ENCODE peak calls at places on chromosomes 12 and 14, in ten cellular contexts. C, P, K, R, I, T, O, J, L and U are unnamed samples.

GRCh38 chr14:32202941-32203882 is at the start of gene RNU6-8:
- DNase-seq in C (peak), P (peak), K (peak), R (peak), I (peak), T (peak), O (peak), J (peak), L (peak), U (peak)

GRCh38 chr14:39266589-39266870 is 32.8 kb downstream of the MIA2 start:
- DNase-seq in C (peak), P (peak), K (no peak), R (no peak), I (no peak), T (no peak), O (no peak), J (no peak), L (peak), U (peak)

GRCh38 chr14:69094481-69094880 is 58.4 kb downstream of the DCAF5 start:
- DNase-seq in C (no peak), P (no peak), K (no peak), R (no peak), I (no peak), T (no peak), O (no peak), J (no peak), L (no peak), U (no peak)

GRCh38 chr12:8038659-8039114 is 6.2 kb downstream of the FOXJ2 start:
- DNase-seq in C (peak), P (peak), K (peak), R (no peak), I (peak), T (no peak), O (peak), J (peak), L (no peak), U (peak)

GRCh38 chr12:24820872-24821271 is 128.0 kb downstream of the BCAT1 start:
- DNase-seq in C (no peak), P (no peak), K (no peak), R (peak), I (peak), T (no peak), O (no peak), J (no peak), L (no peak), U (no peak)

GRCh38 chr14:69204753-69205152 is 13.5 kb downstream of the EXD2 start:
- DNase-seq in C (no peak), P (no peak), K (no peak), R (no peak), I (no peak), T (peak), O (no peak), J (no peak), L (no peak), U (peak)

GRCh38 chr14:39766397-39767000 is 334.3 kb upstream of the FBXO33 start:
- DNase-seq in C (no peak), P (no peak), K (no peak), R (no peak), I (no peak), T (no peak), O (no peak), J (no peak), L (no peak), U (no peak)

GRCh38 chr12:14308516-14308915 is 57.0 kb upstream of the ATF7IP start:
- DNase-seq in C (no peak), P (no peak), K (no peak), R (no peak), I (no peak), T (no peak), O (no peak), J (no peak), L (no peak), U (no peak)

GRCh38 chr12:63821781-63822251 is 22.7 kb upstream of the SRGAP1 start:
- DNase-seq in C (peak), P (peak), K (no peak), R (no peak), I (no peak), T (no peak), O (no peak), J (no peak), L (peak), U (no peak)

GRCh38 chr12:6041891-6042290 is 82.6 kb downstream of the VWF start:
- DNase-seq in C (no peak), P (no peak), K (no peak), R (no peak), I (no peak), T (no peak), O (no peak), J (no peak), L (no peak), U (no peak)

GRCh38 chr12:51406859-51407258 is 15.7 kb upstream of the GALNT6 start:
- DNase-seq in C (no peak), P (no peak), K (no peak), R (no peak), I (no peak), T (no peak), O (no peak), J (no peak), L (no peak), U (no peak)

GRCh38 chr14:35261774-35262173 is 30.4 kb upstream of the PSMA6 start:
- DNase-seq in C (no peak), P (no peak), K (no peak), R (peak), I (no peak), T (no peak), O (no peak), J (no peak), L (no peak), U (no peak)

GRCh38 chr12:42262271-42262670 is 24.2 kb upstream of the YAF2 start:
- DNase-seq in C (no peak), P (no peak), K (no peak), R (no peak), I (no peak), T (no peak), O (no peak), J (no peak), L (no peak), U (no peak)

GRCh38 chr14:29166507-29166906 is 399.9 kb downstream of the FOXG1 start:
- DNase-seq in C (no peak), P (no peak), K (no peak), R (no peak), I (no peak), T (no peak), O (no peak), J (no peak), L (no peak), U (no peak)

GRCh38 chr14:26528415-26529182 is 69.2 kb downstream of the NOVA1 start:
- DNase-seq in C (no peak), P (no peak), K (no peak), R (peak), I (no peak), T (no peak), O (no peak), J (no peak), L (no peak), U (no peak)

GRCh38 chr14:76375484-76375883 is 453 bp upstream of the ESRRB start:
- DNase-seq in C (no peak), P (no peak), K (no peak), R (no peak), I (no peak), T (no peak), O (no peak), J (no peak), L (no peak), U (peak)

GRCh38 chr12:124289634-124290600 is 5.0 kb upstream of the RFLNA start:
- DNase-seq in C (no peak), P (no peak), K (no peak), R (no peak), I (no peak), T (no peak), O (no peak), J (no peak), L (no peak), U (no peak)

GRCh38 chr14:23217032-23217431 is 20.7 kb upstream of the RNF212B start:
- DNase-seq in C (no peak), P (no peak), K (no peak), R (no peak), I (no peak), T (no peak), O (no peak), J (no peak), L (no peak), U (no peak)

GRCh38 chr14:29465095-29465494 is 462.6 kb downstream of the PRKD1 start:
- DNase-seq in C (no peak), P (no peak), K (no peak), R (no peak), I (no peak), T (no peak), O (no peak), J (no peak), L (no peak), U (no peak)

GRCh38 chr12:84455598-84455997 is 457.0 kb downstream of the SLC6A15 start:
- DNase-seq in C (no peak), P (no peak), K (no peak), R (no peak), I (no peak), T (no peak), O (no peak), J (no peak), L (no peak), U (no peak)

GRCh38 chr14:104998801-104999200 is 13.2 kb downstream of the CLBA1 start:
- DNase-seq in C (no peak), P (no peak), K (no peak), R (no peak), I (no peak), T (no peak), O (no peak), J (no peak), L (no peak), U (no peak)

GRCh38 chr14:75307700-75308379 is 29.2 kb downstream of the FOS start:
- DNase-seq in C (peak), P (peak), K (peak), R (peak), I (peak), T (no peak), O (no peak), J (peak), L (peak), U (peak)

GRCh38 chr12:124800506-124800905 is 63.2 kb downstream of the SCARB1 start:
- DNase-seq in C (no peak), P (no peak), K (no peak), R (no peak), I (no peak), T (no peak), O (no peak), J (no peak), L (no peak), U (no peak)

GRCh38 chr12:112684742-112685141 is 106.8 kb upstream of the RPH3A start:
- DNase-seq in C (no peak), P (no peak), K (no peak), R (no peak), I (no peak), T (no peak), O (no peak), J (no peak), L (no peak), U (no peak)

GRCh38 chr14:51488569-51489220 is 163.0 kb upstream of the FRMD6 start:
- DNase-seq in C (no peak), P (no peak), K (no peak), R (no peak), I (no peak), T (peak), O (no peak), J (no peak), L (no peak), U (peak)

GRCh38 chr12:51951199-51951842 is at the start of gene ACVR1B:
- DNase-seq in C (peak), P (peak), K (peak), R (peak), I (peak), T (peak), O (peak), J (peak), L (peak), U (peak)

GRCh38 chr12:123165537-123165936 is 14.6 kb upstream of the PITPNM2 start:
- DNase-seq in C (no peak), P (no peak), K (no peak), R (no peak), I (no peak), T (no peak), O (no peak), J (no peak), L (no peak), U (no peak)

GRCh38 chr12:45379261-45379660 is 163.4 kb downstream of the ANO6 start:
- DNase-seq in C (no peak), P (no peak), K (no peak), R (no peak), I (no peak), T (peak), O (no peak), J (no peak), L (no peak), U (peak)

GRCh38 chr12:130632582-130633174 is 83.4 kb downstream of the RIMBP2 start:
- DNase-seq in C (no peak), P (no peak), K (no peak), R (no peak), I (no peak), T (no peak), O (no peak), J (no peak), L (no peak), U (no peak)

GRCh38 chr12:67826946-67827719 is 162.1 kb upstream of the IFNG-AS1 start:
- DNase-seq in C (no peak), P (no peak), K (no peak), R (no peak), I (no peak), T (no peak), O (no peak), J (peak), L (no peak), U (no peak)

GRCh38 chr12:6896846-6897435 is 7.7 kb upstream of the LRRC23 start:
- DNase-seq in C (no peak), P (no peak), K (no peak), R (no peak), I (no peak), T (no peak), O (no peak), J (no peak), L (no peak), U (no peak)

GRCh38 chr14:25431211-25432076 is 381.5 kb upstream of the STXBP6 start:
- DNase-seq in C (peak), P (no peak), K (peak), R (peak), I (peak), T (no peak), O (no peak), J (peak), L (no peak), U (no peak)

GRCh38 chr12:5963515-5963914 is 18.5 kb upstream of the ANO2 start:
- DNase-seq in C (no peak), P (no peak), K (no peak), R (no peak), I (no peak), T (no peak), O (no peak), J (no peak), L (no peak), U (no peak)

DNA sequence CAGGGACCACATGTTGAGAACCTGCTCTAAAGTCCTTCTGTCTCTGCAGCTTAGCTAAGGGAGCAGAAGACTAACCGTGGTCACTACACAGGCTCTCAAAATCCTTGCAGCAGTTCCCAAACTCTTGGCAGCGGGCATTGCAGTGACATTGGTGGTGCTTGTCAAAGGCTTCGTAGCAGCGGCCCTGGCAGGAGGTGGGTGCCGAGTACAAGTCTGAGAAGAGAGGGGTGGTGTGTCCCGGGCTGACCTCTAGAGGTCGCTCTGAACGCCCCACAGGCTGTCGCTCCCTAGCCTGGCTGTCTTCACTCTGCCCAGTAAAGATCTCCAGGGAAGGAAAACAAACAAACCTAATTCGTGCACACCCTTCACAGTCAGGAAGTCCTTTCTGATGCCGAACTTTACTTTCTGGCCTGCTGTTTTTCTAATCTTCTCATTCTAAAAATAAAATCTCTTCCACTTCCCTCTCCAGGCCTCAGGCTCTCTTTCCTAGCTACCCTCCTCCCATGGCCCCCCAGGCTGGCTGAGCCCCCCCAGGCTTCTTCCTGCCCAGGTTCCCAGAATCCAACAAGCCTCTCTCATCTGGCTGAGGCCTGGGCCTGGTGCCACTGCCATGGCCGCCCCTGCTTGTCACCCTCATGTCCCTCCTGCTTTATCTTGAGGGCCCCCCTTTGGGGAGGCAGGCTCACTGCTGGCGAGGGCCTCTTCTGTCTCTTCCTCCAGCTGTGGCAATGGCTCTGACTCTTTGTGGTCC is 7.7 kb downstream of the ENDOU start:
- DNase-seq in C (peak), P (peak), K (peak), R (peak), I (peak), T (no peak), O (peak), J (peak), L (peak), U (peak)
- TF ChIP-seq CTCF in C (peak), P (peak), K (peak), R (peak), I (peak), T (peak), O (peak), J (peak), L (peak), U (no peak)

DNA sequence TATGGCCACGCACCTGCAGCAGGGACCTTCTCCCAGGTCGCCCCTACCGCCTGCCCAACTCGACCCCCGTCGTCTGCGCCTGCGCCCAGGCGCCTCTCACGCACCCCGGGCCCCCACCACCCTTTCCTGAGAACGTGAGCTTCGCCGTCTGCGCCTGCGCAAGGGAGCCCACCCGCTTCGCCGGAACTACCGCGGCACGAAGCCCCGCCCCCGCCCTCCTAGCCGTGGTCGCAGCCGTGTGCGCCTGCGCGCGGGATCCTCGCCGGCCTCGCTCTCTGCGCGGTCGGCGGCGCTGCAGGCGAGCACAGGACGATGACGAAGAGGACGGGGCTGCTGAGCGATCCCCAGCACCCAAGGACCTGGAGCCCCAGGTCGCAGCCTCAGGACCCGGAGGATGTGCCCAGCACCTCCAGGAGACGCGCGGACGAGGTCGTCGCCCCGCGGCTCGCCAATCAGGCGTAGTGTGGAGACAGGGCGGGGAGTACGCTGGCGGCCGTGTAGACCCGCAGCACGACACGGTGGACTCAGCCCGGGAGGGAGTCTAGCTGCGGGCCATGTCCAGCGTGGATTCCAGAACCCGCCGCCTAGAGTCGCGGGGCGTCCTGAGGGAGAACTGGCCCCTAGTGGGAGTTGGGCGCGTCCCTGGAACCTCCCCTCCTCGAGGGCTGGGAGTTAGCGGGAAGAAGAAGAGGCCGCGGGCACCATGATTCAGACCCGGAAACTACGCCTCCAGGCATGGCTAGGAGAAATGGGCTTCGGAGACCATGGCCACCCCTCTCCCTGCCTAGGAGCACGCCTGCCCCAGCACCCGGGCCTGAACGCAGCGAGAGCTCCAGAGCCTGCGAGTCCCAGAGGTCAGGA is 1120.8 kb upstream of the TMEM132C start:
- DNase-seq in C (peak), P (peak), K (peak), R (peak), I (no peak), T (no peak), O (no peak), J (peak), L (peak), U (peak)
- H3K27ac ChIP-seq in C (peak), P (no peak), K (no peak), R (peak), I (no peak), T (peak), O (no peak), J (no peak), L (no peak), U (peak)

DNA sequence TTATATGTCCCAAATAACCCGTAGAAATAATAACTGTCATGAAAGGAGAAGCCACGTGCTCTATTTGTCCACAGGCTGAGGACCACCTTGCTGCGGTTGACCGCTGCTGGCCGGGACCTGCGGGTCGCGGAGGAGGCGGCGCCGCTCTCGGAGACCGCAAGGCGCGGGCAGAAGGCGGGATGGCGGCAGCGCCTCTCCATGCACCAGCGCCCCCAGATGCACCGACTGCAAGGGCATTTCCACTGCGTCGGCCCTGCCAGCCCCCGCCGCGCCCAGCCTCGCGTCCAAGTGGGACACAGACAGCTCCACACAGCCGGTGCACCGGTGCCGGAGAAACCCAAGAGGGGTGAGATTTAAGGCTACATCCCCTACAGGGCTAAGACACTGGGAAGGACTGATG is 21.0 kb downstream of the RPGRIP1 start:
- DNase-seq in C (peak), P (peak), K (peak), R (no peak), I (no peak), T (no peak), O (no peak), J (peak), L (no peak), U (no peak)
- TF ChIP-seq CTCF in C (no peak), P (no peak), K (no peak), R (no peak), I (no peak), T (peak), O (no peak), J (no peak), L (no peak), U (no peak)

GRCh38 chr14:83289390-83289789 is 1755.7 kb upstream of the SEL1L start:
- DNase-seq in C (no peak), P (no peak), K (no peak), R (no peak), I (no peak), T (no peak), O (no peak), J (no peak), L (no peak), U (no peak)
- H3K27ac ChIP-seq in C (no peak), P (no peak), K (no peak), R (no peak), I (no peak), T (no peak), O (no peak), J (no peak), L (no peak), U (no peak)

GRCh38 chr12:100234591-100235304 is 32.1 kb downstream of the DEPDC4 start:
- DNase-seq in C (no peak), P (no peak), K (peak), R (no peak), I (no peak), T (no peak), O (peak), J (peak), L (no peak), U (peak)

GRCh38 chr12:100225491-100225890 is 24.9 kb downstream of the ACTR6 start:
- DNase-seq in C (no peak), P (no peak), K (no peak), R (no peak), I (no peak), T (peak), O (no peak), J (no peak), L (no peak), U (peak)

GRCh38 chr12:100229876-100230275 is 29.3 kb downstream of the ACTR6 start:
- DNase-seq in C (no peak), P (no peak), K (no peak), R (no peak), I (no peak), T (peak), O (no peak), J (no peak), L (no peak), U (peak)

GRCh38 chr12:100234166-100234565 is 32.7 kb downstream of the DEPDC4 start:
- DNase-seq in C (no peak), P (no peak), K (no peak), R (peak), I (no peak), T (no peak), O (peak), J (peak), L (no peak), U (no peak)

GRCh38 chr12:100229036-100229635 is 28.5 kb downstream of the ACTR6 start:
- DNase-seq in C (no peak), P (no peak), K (peak), R (no peak), I (peak), T (peak), O (no peak), J (no peak), L (no peak), U (no peak)
- TF ChIP-seq CTCF in C (no peak), P (no peak), K (peak), R (no peak), I (peak), T (peak), O (no peak), J (no peak), L (no peak), U (no peak)

GRCh38 chr12:132525011-132525832 is 35.3 kb downstream of the FBRSL1 start:
- DNase-seq in C (peak), P (no peak), K (no peak), R (no peak), I (no peak), T (no peak), O (no peak), J (no peak), L (no peak), U (no peak)
- H3K27ac ChIP-seq in C (no peak), P (no peak), K (no peak), R (peak), I (no peak), T (no peak), O (no peak), J (no peak), L (no peak), U (peak)

GRCh38 chr12:57012600-57013465 is 3.5 kb downstream of the TAC3 start:
- DNase-seq in C (no peak), P (no peak), K (no peak), R (no peak), I (no peak), T (no peak), O (no peak), J (no peak), L (no peak), U (no peak)
- TF ChIP-seq CTCF in C (no peak), P (no peak), K (peak), R (no peak), I (peak), T (peak), O (no peak), J (no peak), L (no peak), U (no peak)